ENCODE peak calls at places on chromosomes 16 and 17, in four cellular contexts. One of them, this sample, is unnamed.

GRCh38 chr17:8375738-8376259 is 705 bp downstream of the KRABD2 start:
- DNase-seq in chondrocyte: no peak
- DNase-seq in ovary: no peak
- DNase-seq in heart right ventricle: no peak
- DNase-seq in this sample: no peak

GRCh38 chr16:49502136-49502881 is 128.7 kb downstream of the C16orf78 start:
- DNase-seq in chondrocyte: peak
- DNase-seq in ovary: no peak
- DNase-seq in heart right ventricle: no peak
- DNase-seq in this sample: no peak

GRCh38 chr17:48375356-48375755 is 54.7 kb downstream of the SKAP1 start:
- DNase-seq in chondrocyte: no peak
- DNase-seq in ovary: no peak
- DNase-seq in heart right ventricle: no peak
- DNase-seq in this sample: no peak

GRCh38 chr16:73956592-73957495 is 339.8 kb upstream of the PSMD7 start:
- DNase-seq in chondrocyte: no peak
- DNase-seq in ovary: peak
- DNase-seq in heart right ventricle: peak
- DNase-seq in this sample: no peak

GRCh38 chr17:48486557-48486956 is 44.3 kb downstream of the HOXB1 start:
- DNase-seq in chondrocyte: no peak
- DNase-seq in ovary: no peak
- DNase-seq in heart right ventricle: no peak
- DNase-seq in this sample: no peak

GRCh38 chr16:21663889-21664647 is at the start of gene OTOA:
- DNase-seq in chondrocyte: no peak
- DNase-seq in ovary: peak
- DNase-seq in heart right ventricle: no peak
- DNase-seq in this sample: peak

GRCh38 chr16:81035975-81036750 is 521 bp downstream of the ATMIN start:
- DNase-seq in chondrocyte: no peak
- DNase-seq in ovary: no peak
- DNase-seq in heart right ventricle: peak
- DNase-seq in this sample: no peak

GRCh38 chr16:10579965-10580918 is at the start of gene EMP2:
- DNase-seq in chondrocyte: no peak
- DNase-seq in ovary: peak
- DNase-seq in heart right ventricle: peak
- DNase-seq in this sample: peak

GRCh38 chr16:50744911-50745310 is 3.0 kb downstream of the CYLD start:
- DNase-seq in chondrocyte: no peak
- DNase-seq in ovary: no peak
- DNase-seq in heart right ventricle: no peak
- DNase-seq in this sample: no peak

GRCh38 chr17:79664925-79665738 is 54.3 kb upstream of the RBFOX3 start:
- DNase-seq in chondrocyte: peak
- DNase-seq in ovary: peak
- DNase-seq in heart right ventricle: peak
- DNase-seq in this sample: no peak

GRCh38 chr16:2979669-2980226 is 498 bp downstream of the PKMYT1 start:
- DNase-seq in chondrocyte: no peak
- DNase-seq in ovary: peak
- DNase-seq in heart right ventricle: no peak
- DNase-seq in this sample: no peak

GRCh38 chr16:49696414-49697101 is 159.4 kb downstream of the ZNF423 start:
- DNase-seq in chondrocyte: no peak
- DNase-seq in ovary: peak
- DNase-seq in heart right ventricle: no peak
- DNase-seq in this sample: no peak

GRCh38 chr16:46948548-46949166 is 24.8 kb downstream of the DNAJA2 start:
- DNase-seq in chondrocyte: no peak
- DNase-seq in ovary: no peak
- DNase-seq in heart right ventricle: no peak
- DNase-seq in this sample: no peak

GRCh38 chr17:82876602-82877391 is 37.0 kb upstream of the ZNF750 start:
- DNase-seq in chondrocyte: peak
- DNase-seq in ovary: peak
- DNase-seq in heart right ventricle: peak
- DNase-seq in this sample: no peak

GRCh38 chr17:37766951-37767350 is 22.1 kb upstream of the HNF1B start:
- DNase-seq in chondrocyte: no peak
- DNase-seq in ovary: no peak
- DNase-seq in heart right ventricle: no peak
- DNase-seq in this sample: no peak

GRCh38 chr17:725084-725483 is 7.3 kb upstream of the TLCD3A start:
- DNase-seq in chondrocyte: no peak
- DNase-seq in ovary: no peak
- DNase-seq in heart right ventricle: no peak
- DNase-seq in this sample: no peak

GRCh38 chr17:72719582-72720493 is 372.6 kb downstream of the SLC39A11 start:
- DNase-seq in chondrocyte: no peak
- DNase-seq in ovary: no peak
- DNase-seq in heart right ventricle: no peak
- DNase-seq in this sample: no peak

GRCh38 chr17:50539762-50540440 is 7.1 kb upstream of the SPATA20 start:
- DNase-seq in chondrocyte: no peak
- DNase-seq in ovary: no peak
- DNase-seq in heart right ventricle: no peak
- DNase-seq in this sample: no peak

GRCh38 chr16:66474750-66475199 is 47.7 kb downstream of the BEAN1 start:
- DNase-seq in chondrocyte: no peak
- DNase-seq in ovary: no peak
- DNase-seq in heart right ventricle: no peak
- DNase-seq in this sample: no peak

GRCh38 chr17:80263253-80264047 is 2.8 kb downstream of the RNF213 start:
- DNase-seq in chondrocyte: no peak
- DNase-seq in ovary: peak
- DNase-seq in heart right ventricle: peak
- DNase-seq in this sample: peak

GRCh38 chr17:1069847-1070246 is 72.9 kb downstream of the TIMM22 start:
- DNase-seq in chondrocyte: peak
- DNase-seq in ovary: no peak
- DNase-seq in heart right ventricle: no peak
- DNase-seq in this sample: no peak

GRCh38 chr17:4998666-4999428 is 1.1 kb downstream of the KIF1C start:
- DNase-seq in chondrocyte: no peak
- DNase-seq in ovary: no peak
- DNase-seq in heart right ventricle: no peak
- DNase-seq in this sample: no peak

GRCh38 chr16:88982286-88983084 is 5.5 kb upstream of the CBFA2T3 start:
- DNase-seq in chondrocyte: no peak
- DNase-seq in ovary: no peak
- DNase-seq in heart right ventricle: no peak
- DNase-seq in this sample: no peak

GRCh38 chr17:77454560-77455095 is 313.9 kb downstream of the SEC14L1 start:
- DNase-seq in chondrocyte: no peak
- DNase-seq in ovary: no peak
- DNase-seq in heart right ventricle: no peak
- DNase-seq in this sample: no peak

GRCh38 chr16:626787-627457 is 3.9 kb upstream of the WFIKKN1 start:
- DNase-seq in chondrocyte: no peak
- DNase-seq in ovary: peak
- DNase-seq in heart right ventricle: no peak
- DNase-seq in this sample: no peak

GRCh38 chr17:42908872-42909700 is 8.5 kb downstream of the G6PC1 start:
- DNase-seq in chondrocyte: peak
- DNase-seq in ovary: no peak
- DNase-seq in heart right ventricle: no peak
- DNase-seq in this sample: no peak

GRCh38 chr16:23826528-23827244 is 9.1 kb upstream of the PRKCB start:
- DNase-seq in chondrocyte: no peak
- DNase-seq in ovary: no peak
- DNase-seq in heart right ventricle: no peak
- DNase-seq in this sample: no peak

GRCh38 chr17:79936661-79937434 is 97.6 kb upstream of the CBX4 start:
- DNase-seq in chondrocyte: no peak
- DNase-seq in ovary: no peak
- DNase-seq in heart right ventricle: no peak
- DNase-seq in this sample: peak

GRCh38 chr17:11954961-11955360 is 42.3 kb downstream of the ZNF18 start:
- DNase-seq in chondrocyte: no peak
- DNase-seq in ovary: no peak
- DNase-seq in heart right ventricle: no peak
- DNase-seq in this sample: no peak

GRCh38 chr16:86215233-86215978 is 294.9 kb upstream of the FOXF1 start:
- DNase-seq in chondrocyte: peak
- DNase-seq in ovary: no peak
- DNase-seq in heart right ventricle: no peak
- DNase-seq in this sample: no peak

GRCh38 chr16:86212706-86213426 is 297.5 kb upstream of the FOXF1 start:
- DNase-seq in chondrocyte: peak
- DNase-seq in ovary: no peak
- DNase-seq in heart right ventricle: no peak
- DNase-seq in this sample: no peak

GRCh38 chr16:86214326-86215232 is 295.7 kb upstream of the FOXF1 start:
- DNase-seq in chondrocyte: peak
- DNase-seq in ovary: no peak
- DNase-seq in heart right ventricle: peak
- DNase-seq in this sample: no peak

GRCh38 chr16:86211800-86212199 is 298.5 kb upstream of the FOXF1 start:
- DNase-seq in chondrocyte: peak
- DNase-seq in ovary: no peak
- DNase-seq in heart right ventricle: no peak
- DNase-seq in this sample: no peak

GRCh38 chr16:86213427-86214205 is 296.7 kb upstream of the FOXF1 start:
- DNase-seq in chondrocyte: peak
- DNase-seq in ovary: no peak
- DNase-seq in heart right ventricle: no peak
- DNase-seq in this sample: no peak
- TF ChIP-seq CTCF in chondrocyte: no peak
- TF ChIP-seq CTCF in ovary: no peak
- TF ChIP-seq CTCF in heart right ventricle: no peak
- TF ChIP-seq CTCF in this sample: no peak

GRCh38 chr17:64236827-64237403 is 26.1 kb downstream of the TEX2 start:
- DNase-seq in chondrocyte: no peak
- DNase-seq in ovary: no peak
- DNase-seq in heart right ventricle: no peak
- DNase-seq in this sample: no peak
- TF ChIP-seq CTCF in chondrocyte: peak
- TF ChIP-seq CTCF in ovary: no peak
- TF ChIP-seq CTCF in heart right ventricle: peak
- TF ChIP-seq CTCF in this sample: no peak

GRCh38 chr17:58630883-58631522 is 60.8 kb downstream of the TEX14 start:
- DNase-seq in chondrocyte: no peak
- DNase-seq in ovary: peak
- DNase-seq in heart right ventricle: peak
- DNase-seq in this sample: peak

GRCh38 chr17:58632324-58633314 is 59.2 kb downstream of the TEX14 start:
- DNase-seq in chondrocyte: no peak
- DNase-seq in ovary: peak
- DNase-seq in heart right ventricle: no peak
- DNase-seq in this sample: no peak

GRCh38 chr17:58626905-58627304 is 64.9 kb downstream of the TEX14 start:
- DNase-seq in chondrocyte: no peak
- DNase-seq in ovary: no peak
- DNase-seq in heart right ventricle: no peak
- DNase-seq in this sample: no peak

GRCh38 chr17:58637011-58637570 is 54.8 kb downstream of the TEX14 start:
- DNase-seq in chondrocyte: no peak
- DNase-seq in ovary: no peak
- DNase-seq in heart right ventricle: no peak
- DNase-seq in this sample: no peak

GRCh38 chr17:58631523-58632323 is 60.1 kb downstream of the TEX14 start:
- DNase-seq in chondrocyte: peak
- DNase-seq in ovary: peak
- DNase-seq in heart right ventricle: peak
- DNase-seq in this sample: peak
- TF ChIP-seq CTCF in chondrocyte: peak
- TF ChIP-seq CTCF in ovary: peak
- TF ChIP-seq CTCF in heart right ventricle: peak
- TF ChIP-seq CTCF in this sample: no peak

DNA sequence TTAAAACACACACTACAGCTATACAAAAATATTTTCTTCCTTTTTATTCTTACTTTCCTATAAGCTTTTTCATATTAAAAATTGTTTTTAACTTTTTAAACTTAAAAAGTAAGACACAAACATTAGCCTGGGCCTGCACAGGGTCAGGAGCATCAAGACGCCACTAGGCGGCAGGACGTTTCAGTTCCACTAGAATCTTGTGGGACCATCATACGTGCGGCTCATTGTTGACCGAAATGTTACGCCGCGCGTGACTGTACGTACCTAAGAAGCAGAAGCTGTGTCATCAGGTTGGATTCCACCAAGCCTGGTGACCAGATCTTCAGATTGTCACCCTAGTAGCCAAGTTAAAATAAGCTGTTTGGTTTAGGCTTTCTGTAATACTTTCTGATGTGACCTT is 47.1 kb downstream of the USP10 start:
- DNase-seq in chondrocyte: no peak
- DNase-seq in ovary: no peak
- DNase-seq in heart right ventricle: no peak
- DNase-seq in this sample: no peak
- TF ChIP-seq CTCF in chondrocyte: peak
- TF ChIP-seq CTCF in ovary: no peak
- TF ChIP-seq CTCF in heart right ventricle: no peak
- TF ChIP-seq CTCF in this sample: no peak

GRCh38 chr16:13507530-13507929 is 412.4 kb upstream of the ERCC4 start:
- DNase-seq in chondrocyte: no peak
- DNase-seq in ovary: no peak
- DNase-seq in heart right ventricle: no peak
- DNase-seq in this sample: no peak

DNA sequence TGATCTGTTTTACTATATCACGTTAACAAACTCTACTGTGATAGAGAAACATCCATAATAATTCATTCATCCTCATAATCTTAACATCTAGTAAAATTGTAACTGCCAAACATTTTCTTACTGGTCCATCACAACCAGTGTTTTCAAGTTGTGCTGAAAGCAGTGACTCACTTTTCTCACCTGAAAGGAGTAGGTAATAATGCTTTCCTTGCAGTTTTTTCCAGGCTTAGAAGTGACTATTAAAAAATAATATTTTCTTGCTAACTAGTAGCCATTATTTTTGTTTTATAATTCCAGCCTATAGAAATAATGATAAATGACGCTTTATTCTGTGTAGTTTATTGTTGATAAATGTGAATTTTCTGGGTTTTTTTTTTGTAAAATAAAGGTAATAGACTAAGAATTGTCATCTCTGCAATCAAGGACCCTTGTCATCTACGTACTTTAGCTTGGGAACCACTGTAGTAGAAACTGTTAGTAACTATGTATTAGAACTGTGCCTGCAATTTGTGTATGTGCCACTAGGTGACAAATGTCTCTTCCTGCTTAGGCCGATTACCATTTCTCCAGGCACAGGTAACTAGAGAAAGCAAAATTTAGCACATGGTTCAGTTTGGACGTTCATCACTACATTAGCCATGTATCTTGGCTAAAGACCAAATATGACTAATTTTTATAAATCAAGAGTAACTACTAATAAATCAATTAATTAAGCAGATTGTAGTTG is 409.4 kb upstream of the ERCC4 start:
- DNase-seq in chondrocyte: no peak
- DNase-seq in ovary: no peak
- DNase-seq in heart right ventricle: no peak
- DNase-seq in this sample: no peak
- TF ChIP-seq CTCF in chondrocyte: peak
- TF ChIP-seq CTCF in ovary: no peak
- TF ChIP-seq CTCF in heart right ventricle: no peak
- TF ChIP-seq CTCF in this sample: no peak

This sample was measured in activated B cell treated with CpG ODN at 0.5 μM for 24 hours.